ENCODE peak calls at places on chromosome 10, in ten cellular contexts. V, S, J, Q, F, Z, L, B, E and U are unnamed samples.

GRCh38 chr10:31656820-31657470 is 271.7 kb downstream of the ARHGAP12 start:
- DNase-seq in V (no peak), S (no peak), J (no peak), Q (peak; percentile 2), F (no peak), Z (no peak), L (no peak), B (no peak), E (no peak), U (no peak)

GRCh38 chr10:48390933-48391845 is 84.7 kb downstream of the MAPK8 start:
- DNase-seq in V (peak; percentile 52), S (no peak), J (peak; percentile 66), Q (peak; percentile 41), F (no peak), Z (no peak), L (no peak), B (no peak), E (no peak), U (no peak)

GRCh38 chr10:49758249-49758930 is 3.7 kb downstream of the OGDHL start:
- DNase-seq in V (no peak), S (no peak), J (no peak), Q (no peak), F (no peak), Z (no peak), L (no peak), B (no peak), E (no peak), U (no peak)

GRCh38 chr10:5343979-5344378 is 20.8 kb upstream of the UCN3 start:
- DNase-seq in V (no peak), S (no peak), J (no peak), Q (no peak), F (no peak), Z (no peak), L (no peak), B (no peak), E (no peak), U (no peak)

GRCh38 chr10:69960606-69961167 is 92.0 kb upstream of the MACROH2A2 start:
- DNase-seq in V (no peak), S (no peak), J (no peak), Q (no peak), F (no peak), Z (no peak), L (no peak), B (no peak), E (no peak), U (no peak)

GRCh38 chr10:79392020-79392398 is 44.7 kb downstream of the PPIF start:
- DNase-seq in V (no peak), S (no peak), J (no peak), Q (no peak), F (no peak), Z (no peak), L (no peak), B (peak; percentile 17), E (no peak), U (no peak)

GRCh38 chr10:5888843-5889623 is 660 bp downstream of the ANKRD16 start:
- DNase-seq in V (peak; percentile 11), S (no peak), J (peak; percentile 23), Q (no peak), F (no peak), Z (no peak), L (no peak), B (peak; percentile 40), E (no peak), U (no peak)

GRCh38 chr10:18367840-18368239 is 227.6 kb downstream of the CACNB2 start:
- DNase-seq in V (no peak), S (no peak), J (no peak), Q (no peak), F (no peak), Z (no peak), L (no peak), B (no peak), E (no peak), U (no peak)

GRCh38 chr10:72298774-72299519 is 25.2 kb downstream of the DDIT4 start:
- DNase-seq in V (no peak), S (no peak), J (no peak), Q (no peak), F (no peak), Z (no peak), L (no peak), B (no peak), E (no peak), U (no peak)

GRCh38 chr10:72297281-72297967 is 23.7 kb downstream of the DDIT4 start:
- DNase-seq in V (peak; percentile 88), S (no peak), J (peak; percentile 99), Q (peak; percentile 98), F (no peak), Z (peak; percentile 97), L (peak; percentile 85), B (peak; percentile 85), E (peak; percentile 97), U (peak; percentile 94)

GRCh38 chr10:72303424-72304128 is 29.9 kb downstream of the DDIT4 start:
- DNase-seq in V (no peak), S (no peak), J (no peak), Q (no peak), F (no peak), Z (no peak), L (no peak), B (no peak), E (no peak), U (no peak)

GRCh38 chr10:72295330-72295910 is 21.7 kb downstream of the DDIT4 start:
- DNase-seq in V (no peak), S (no peak), J (no peak), Q (no peak), F (no peak), Z (no peak), L (no peak), B (no peak), E (no peak), U (no peak)

DNA sequence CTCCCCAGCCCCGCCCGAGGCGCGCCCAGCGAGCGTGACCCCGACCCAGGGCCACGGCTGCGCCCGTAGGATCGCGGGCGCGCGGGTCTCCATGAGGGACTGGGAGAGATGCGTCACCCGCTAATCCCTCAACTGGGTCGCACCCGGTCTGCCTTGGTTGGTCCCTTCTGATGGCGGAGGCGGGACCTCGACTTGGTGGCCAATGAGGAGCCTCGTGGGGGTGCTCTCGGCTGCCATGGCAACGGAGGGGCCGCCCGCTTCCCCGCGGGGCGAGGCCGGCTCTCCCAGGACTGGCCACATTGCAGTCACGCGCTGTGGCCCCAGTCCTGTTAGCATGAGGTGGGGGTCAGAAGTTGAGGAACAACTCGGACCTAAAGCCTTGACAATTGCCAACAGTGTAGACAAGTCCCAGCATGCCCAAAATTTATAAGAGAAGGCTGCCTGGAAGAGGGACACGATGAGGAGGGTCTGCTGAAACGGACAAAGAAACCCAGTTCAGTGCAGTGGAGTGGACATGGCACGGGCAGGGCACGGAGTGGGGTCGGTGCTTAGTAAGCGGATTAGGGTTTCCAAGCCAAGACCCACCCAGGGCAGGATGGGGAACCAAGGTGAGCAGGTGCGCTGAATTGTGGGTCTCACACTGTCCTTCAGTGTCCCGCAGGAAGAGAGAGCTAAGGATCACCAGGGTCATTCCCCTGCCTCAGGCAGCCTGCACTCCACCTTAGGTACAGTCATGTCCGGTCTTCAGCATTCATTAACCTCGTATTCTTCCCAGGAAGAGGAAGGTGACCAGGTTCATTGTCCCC is 24.4 kb downstream of the DDIT4 start:
- DNase-seq in V (peak; percentile 99), S (peak; percentile 75), J (peak; percentile 99), Q (peak; percentile 99), F (peak; percentile 89), Z (peak; percentile 97), L (peak; percentile 96), B (peak; percentile 97), E (no peak), U (peak; percentile 98)
- TF ChIP-seq CTCF in V (no peak), S (no peak), J (no peak), Q (no peak), F (no peak), Z (no peak), L (no peak), B (no peak), E (no peak), U (no peak)

DNA sequence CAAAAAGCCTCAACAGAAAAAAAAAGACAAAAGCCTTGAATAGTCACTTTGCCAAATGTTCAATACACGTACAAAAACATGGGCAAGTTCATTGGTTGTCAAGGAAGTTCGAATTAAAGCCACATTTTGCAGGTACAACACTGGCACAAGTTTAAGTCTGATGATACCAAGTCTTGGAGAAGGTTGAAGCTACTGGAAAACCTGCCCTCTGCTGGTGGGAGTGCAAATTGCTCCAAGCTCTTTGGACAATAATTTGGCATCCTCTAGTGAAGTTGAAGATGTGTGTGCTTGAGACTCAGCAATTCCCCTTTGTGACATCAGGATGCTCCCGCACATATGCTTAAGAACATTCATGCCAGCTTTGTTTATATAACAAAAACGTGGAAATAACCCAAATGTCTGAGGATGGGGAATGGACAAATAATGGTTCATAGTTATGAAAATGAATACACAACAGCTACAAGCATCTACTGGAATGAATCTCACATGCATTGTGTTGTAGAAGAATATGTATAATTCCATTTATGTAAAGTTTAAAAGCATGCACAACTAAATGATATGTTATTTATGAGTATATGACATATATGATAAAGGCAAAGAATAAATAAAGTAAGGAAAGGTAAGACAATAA is 120.0 kb upstream of the PLPP4 start:
- DNase-seq in V (peak; percentile 10), S (no peak), J (peak; percentile 46), Q (peak; percentile 38), F (peak; percentile 3), Z (no peak), L (peak; percentile 29), B (peak; percentile 16), E (peak; percentile 42), U (no peak)
- TF ChIP-seq CTCF in V (peak; percentile 62), S (peak; percentile 78), J (peak; percentile 67), Q (peak; percentile 90), F (peak; percentile 63), Z (peak; percentile 79), L (no peak), B (peak; percentile 11), E (peak; percentile 68), U (peak; percentile 48)

GRCh38 chr10:85850736-85851135 is 515.9 kb downstream of the GRID1 start:
- DNase-seq in V (no peak), S (no peak), J (no peak), Q (no peak), F (no peak), Z (no peak), L (no peak), B (no peak), E (no peak), U (no peak)

GRCh38 chr10:85851300-85851699 is 515.3 kb downstream of the GRID1 start:
- DNase-seq in V (no peak), S (no peak), J (peak; percentile 19), Q (peak; percentile 56), F (no peak), Z (no peak), L (no peak), B (no peak), E (no peak), U (no peak)

GRCh38 chr10:85847085-85847484 is 519.5 kb downstream of the GRID1 start:
- DNase-seq in V (no peak), S (no peak), J (no peak), Q (no peak), F (no peak), Z (no peak), L (no peak), B (no peak), E (no peak), U (no peak)

DNA sequence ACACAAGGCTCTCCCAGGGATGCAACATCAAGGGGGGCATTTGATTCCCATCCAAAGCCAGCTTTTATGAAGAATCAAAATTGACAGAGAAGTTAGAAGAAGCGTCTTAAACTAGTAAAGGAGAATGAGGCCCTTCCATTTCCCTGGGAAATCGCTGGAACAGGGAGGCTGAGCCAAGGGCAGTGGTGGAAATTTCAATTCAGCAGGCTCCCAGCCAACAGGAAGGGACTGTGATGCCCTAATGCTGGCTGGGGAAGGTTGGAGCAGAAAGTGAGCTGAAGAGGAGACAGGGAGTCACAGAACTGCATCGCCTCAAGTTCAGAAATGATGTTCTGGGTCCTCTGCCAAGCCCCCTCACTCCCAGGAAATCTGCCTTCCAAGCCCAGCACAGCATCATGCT is 517.3 kb downstream of the GRID1 start:
- DNase-seq in V (no peak), S (no peak), J (no peak), Q (no peak), F (no peak), Z (no peak), L (no peak), B (no peak), E (no peak), U (no peak)
- TF ChIP-seq CTCF in V (no peak), S (no peak), J (no peak), Q (no peak), F (no peak), Z (no peak), L (no peak), B (no peak), E (no peak), U (no peak)

GRCh38 chr10:109412353-109412752 is 511.0 kb downstream of the XPNPEP1 start:
- DNase-seq in V (no peak), S (no peak), J (no peak), Q (no peak), F (no peak), Z (no peak), L (no peak), B (no peak), E (no peak), U (no peak)

GRCh38 chr10:109417803-109418202 is 505.5 kb downstream of the XPNPEP1 start:
- DNase-seq in V (no peak), S (no peak), J (no peak), Q (no peak), F (no peak), Z (no peak), L (no peak), B (no peak), E (no peak), U (no peak)

DNA sequence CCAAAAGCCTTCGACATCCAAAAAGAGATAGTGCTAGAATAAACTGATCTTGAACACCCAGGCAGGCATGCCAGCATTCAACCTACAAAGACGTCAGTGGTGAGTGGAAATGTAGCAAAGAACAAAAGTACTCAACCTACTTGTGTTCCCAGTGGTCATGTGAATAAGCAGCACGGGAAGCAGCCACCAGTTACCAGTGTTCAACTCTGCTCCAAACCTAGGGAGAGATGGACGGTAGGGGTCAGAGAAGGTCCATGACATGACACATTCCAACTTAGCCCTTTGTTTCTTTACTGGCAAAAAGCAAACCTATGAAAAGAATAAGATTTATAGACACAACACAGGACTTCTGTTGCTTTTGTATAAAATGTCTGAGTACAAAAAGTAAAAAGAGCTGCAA is 511.4 kb downstream of the XPNPEP1 start:
- DNase-seq in V (no peak), S (no peak), J (no peak), Q (no peak), F (no peak), Z (no peak), L (no peak), B (peak; percentile 19), E (no peak), U (no peak)
- TF ChIP-seq CTCF in V (no peak), S (no peak), J (no peak), Q (no peak), F (no peak), Z (no peak), L (no peak), B (no peak), E (no peak), U (no peak)